ENCODE peak calls at places on chromosomes 6 and 20, in seven cellular contexts. One of them, this sample, is unnamed.

GRCh38 chr20:3751664-3752385 is 15.7 kb downstream of the ADISSP start:
- DNase-seq in HCT116: no peak
- DNase-seq in neural progenitor cell: peak; percentile 87
- DNase-seq in OCI-LY7: no peak
- DNase-seq in SK-N-SH: peak; percentile 56
- DNase-seq in GM23248: no peak
- DNase-seq in GM23338: peak; percentile 83
- DNase-seq in this sample: peak; percentile 63

GRCh38 chr20:19952392-19952791 is 64.8 kb upstream of the NAA20 start:
- DNase-seq in HCT116: no peak
- DNase-seq in neural progenitor cell: no peak
- DNase-seq in OCI-LY7: no peak
- DNase-seq in SK-N-SH: no peak
- DNase-seq in GM23248: no peak
- DNase-seq in GM23338: no peak
- DNase-seq in this sample: no peak

GRCh38 chr20:52800734-52801627 is 171.2 kb upstream of the TSHZ2 start:
- DNase-seq in HCT116: no peak
- DNase-seq in neural progenitor cell: no peak
- DNase-seq in OCI-LY7: no peak
- DNase-seq in SK-N-SH: peak; percentile 34
- DNase-seq in GM23248: peak; percentile 13
- DNase-seq in GM23338: no peak
- DNase-seq in this sample: no peak

GRCh38 chr20:13356087-13356486 is 135.0 kb downstream of the ISM1 start:
- DNase-seq in HCT116: no peak
- DNase-seq in neural progenitor cell: no peak
- DNase-seq in OCI-LY7: no peak
- DNase-seq in SK-N-SH: no peak
- DNase-seq in GM23248: no peak
- DNase-seq in GM23338: no peak
- DNase-seq in this sample: no peak

GRCh38 chr6:13355969-13356368 is 27.6 kb upstream of the TBC1D7 start:
- DNase-seq in HCT116: no peak
- DNase-seq in neural progenitor cell: no peak
- DNase-seq in OCI-LY7: peak; percentile 96
- DNase-seq in SK-N-SH: no peak
- DNase-seq in GM23248: no peak
- DNase-seq in GM23338: no peak
- DNase-seq in this sample: no peak

GRCh38 chr6:157148391-157149323 is 174.7 kb downstream of the TMEM242 start:
- DNase-seq in HCT116: peak; percentile 75
- DNase-seq in neural progenitor cell: no peak
- DNase-seq in OCI-LY7: no peak
- DNase-seq in SK-N-SH: peak; percentile 97
- DNase-seq in GM23248: peak; percentile 96
- DNase-seq in GM23338: no peak
- DNase-seq in this sample: no peak

GRCh38 chr6:142152731-142153130 is 5.7 kb downstream of the VTA1 start:
- DNase-seq in HCT116: no peak
- DNase-seq in neural progenitor cell: no peak
- DNase-seq in OCI-LY7: no peak
- DNase-seq in SK-N-SH: no peak
- DNase-seq in GM23248: peak; percentile 92
- DNase-seq in GM23338: no peak
- DNase-seq in this sample: no peak

GRCh38 chr6:165749163-165749562 is 86.1 kb upstream of the PDE10A start:
- DNase-seq in HCT116: no peak
- DNase-seq in neural progenitor cell: no peak
- DNase-seq in OCI-LY7: no peak
- DNase-seq in SK-N-SH: no peak
- DNase-seq in GM23248: no peak
- DNase-seq in GM23338: no peak
- DNase-seq in this sample: no peak

GRCh38 chr6:84967965-84968364 is 203.6 kb upstream of the TBX18 start:
- DNase-seq in HCT116: no peak
- DNase-seq in neural progenitor cell: no peak
- DNase-seq in OCI-LY7: no peak
- DNase-seq in SK-N-SH: no peak
- DNase-seq in GM23248: no peak
- DNase-seq in GM23338: peak; percentile 35
- DNase-seq in this sample: no peak

GRCh38 chr6:151325075-151326050 is 66.0 kb downstream of the ZBTB2 start:
- DNase-seq in HCT116: peak; percentile 78
- DNase-seq in neural progenitor cell: peak; percentile 68
- DNase-seq in OCI-LY7: no peak
- DNase-seq in SK-N-SH: peak; percentile 80
- DNase-seq in GM23248: peak; percentile 87
- DNase-seq in GM23338: peak; percentile 75
- DNase-seq in this sample: peak; percentile 64

GRCh38 chr20:61170921-61171320 is 81.1 kb upstream of the CDH4 start:
- DNase-seq in HCT116: no peak
- DNase-seq in neural progenitor cell: no peak
- DNase-seq in OCI-LY7: no peak
- DNase-seq in SK-N-SH: no peak
- DNase-seq in GM23248: no peak
- DNase-seq in GM23338: no peak
- DNase-seq in this sample: no peak

GRCh38 chr6:167550936-167551633 is 226.2 kb downstream of the TTLL2 start:
- DNase-seq in HCT116: no peak
- DNase-seq in neural progenitor cell: no peak
- DNase-seq in OCI-LY7: no peak
- DNase-seq in SK-N-SH: no peak
- DNase-seq in GM23248: no peak
- DNase-seq in GM23338: no peak
- DNase-seq in this sample: peak; percentile 61

GRCh38 chr20:10648651-10649050 is 25.1 kb downstream of the JAG1 start:
- DNase-seq in HCT116: no peak
- DNase-seq in neural progenitor cell: no peak
- DNase-seq in OCI-LY7: no peak
- DNase-seq in SK-N-SH: no peak
- DNase-seq in GM23248: peak; percentile 66
- DNase-seq in GM23338: no peak
- DNase-seq in this sample: no peak

GRCh38 chr20:61123751-61124368 is 128.2 kb upstream of the CDH4 start:
- DNase-seq in HCT116: no peak
- DNase-seq in neural progenitor cell: no peak
- DNase-seq in OCI-LY7: no peak
- DNase-seq in SK-N-SH: no peak
- DNase-seq in GM23248: no peak
- DNase-seq in GM23338: no peak
- DNase-seq in this sample: no peak

GRCh38 chr20:14879020-14879697 is 541.7 kb upstream of the FLRT3 start:
- DNase-seq in HCT116: peak; percentile 77
- DNase-seq in neural progenitor cell: no peak
- DNase-seq in OCI-LY7: no peak
- DNase-seq in SK-N-SH: no peak
- DNase-seq in GM23248: peak; percentile 95
- DNase-seq in GM23338: no peak
- DNase-seq in this sample: peak; percentile 13

GRCh38 chr20:8519887-8520286 is 387.8 kb downstream of the PLCB1 start:
- DNase-seq in HCT116: no peak
- DNase-seq in neural progenitor cell: no peak
- DNase-seq in OCI-LY7: no peak
- DNase-seq in SK-N-SH: no peak
- DNase-seq in GM23248: no peak
- DNase-seq in GM23338: no peak
- DNase-seq in this sample: no peak

GRCh38 chr6:41374618-41375590 is 39.5 kb downstream of the NCR2 start:
- DNase-seq in HCT116: no peak
- DNase-seq in neural progenitor cell: peak; percentile 65
- DNase-seq in OCI-LY7: no peak
- DNase-seq in SK-N-SH: peak; percentile 40
- DNase-seq in GM23248: peak; percentile 7
- DNase-seq in GM23338: peak; percentile 71
- DNase-seq in this sample: peak; percentile 30

GRCh38 chr6:27237089-27237723 is 10.3 kb upstream of the PRSS16 start:
- DNase-seq in HCT116: peak; percentile 67
- DNase-seq in neural progenitor cell: peak; percentile 59
- DNase-seq in OCI-LY7: peak; percentile 6
- DNase-seq in SK-N-SH: no peak
- DNase-seq in GM23248: peak; percentile 62
- DNase-seq in GM23338: peak; percentile 83
- DNase-seq in this sample: peak; percentile 44

GRCh38 chr6:150721411-150722266 is 122.0 kb downstream of the PLEKHG1 start:
- DNase-seq in HCT116: no peak
- DNase-seq in neural progenitor cell: no peak
- DNase-seq in OCI-LY7: no peak
- DNase-seq in SK-N-SH: no peak
- DNase-seq in GM23248: no peak
- DNase-seq in GM23338: no peak
- DNase-seq in this sample: no peak

DNA sequence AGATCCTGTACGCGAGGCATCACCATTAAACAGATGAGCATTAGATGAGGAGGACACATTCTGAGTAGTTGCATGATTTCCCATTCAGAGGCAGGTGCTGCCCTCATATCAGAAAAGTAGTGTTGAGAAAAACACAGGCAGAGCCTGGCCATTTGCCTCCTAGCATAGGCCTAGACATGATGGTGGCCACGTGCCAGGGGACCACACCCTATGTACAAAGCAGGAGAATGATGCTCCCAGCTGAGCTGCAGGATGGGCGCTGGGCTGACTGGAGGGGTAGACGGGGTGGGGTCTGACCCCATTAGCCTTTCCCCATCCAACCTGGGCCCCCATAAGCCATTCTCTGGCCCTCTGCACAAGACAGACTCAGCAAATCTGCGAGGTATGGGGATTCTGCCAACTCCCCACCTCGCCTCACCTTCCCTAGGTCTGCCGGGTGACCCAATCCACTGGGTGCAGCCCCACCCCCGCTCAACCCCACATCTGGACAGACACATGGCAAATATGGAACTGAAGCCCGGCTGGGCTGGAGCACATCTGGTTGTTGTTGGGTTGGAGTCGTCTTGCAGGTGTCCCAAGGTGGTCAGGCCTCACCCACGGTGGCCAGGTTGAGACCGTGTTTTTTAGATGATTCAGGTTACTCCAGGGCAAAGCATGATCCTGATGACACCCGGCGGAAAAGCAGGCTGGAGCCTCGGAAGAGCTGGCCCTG is 13.9 kb downstream of the PI16 start:
- DNase-seq in HCT116: no peak
- DNase-seq in neural progenitor cell: no peak
- DNase-seq in OCI-LY7: no peak
- DNase-seq in SK-N-SH: no peak
- DNase-seq in GM23248: peak; percentile 64
- DNase-seq in GM23338: no peak
- DNase-seq in this sample: no peak
- TF ChIP-seq EZH2phosphoT487 in HCT116: no peak
- TF ChIP-seq EZH2phosphoT487 in neural progenitor cell: no peak
- TF ChIP-seq EZH2phosphoT487 in OCI-LY7: no peak
- TF ChIP-seq EZH2phosphoT487 in SK-N-SH: no peak
- TF ChIP-seq EZH2phosphoT487 in GM23248: no peak
- TF ChIP-seq EZH2phosphoT487 in GM23338: no peak
- TF ChIP-seq EZH2phosphoT487 in this sample: no peak

DNA sequence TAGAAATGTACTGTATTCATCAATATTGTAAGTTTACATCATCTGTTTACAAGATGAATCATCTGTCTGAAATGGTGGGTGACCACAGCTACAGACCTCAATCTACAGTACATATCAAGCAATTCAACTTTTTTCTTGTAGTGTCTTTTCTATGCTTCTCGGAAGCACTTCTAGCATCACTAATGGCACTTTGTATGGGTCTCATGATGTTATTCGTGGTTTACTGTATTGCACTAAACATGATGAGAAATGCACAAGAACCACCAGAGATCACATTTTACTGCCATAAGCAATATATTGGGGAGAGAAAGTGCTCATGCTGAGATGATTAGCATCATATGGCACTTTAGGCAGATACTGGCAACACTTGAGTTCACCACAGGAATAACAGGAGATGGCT is 15.4 kb upstream of the BTBD3 start:
- DNase-seq in HCT116: no peak
- DNase-seq in neural progenitor cell: no peak
- DNase-seq in OCI-LY7: no peak
- DNase-seq in SK-N-SH: no peak
- DNase-seq in GM23248: peak; percentile 53
- DNase-seq in GM23338: no peak
- DNase-seq in this sample: no peak
- H3K27ac ChIP-seq in HCT116: no peak overlapping the region
- H3K27ac ChIP-seq in neural progenitor cell: no peak overlapping the region
- H3K27ac ChIP-seq in OCI-LY7: no peak overlapping the region
- H3K27ac ChIP-seq in SK-N-SH: peak overlapping the region; percentile 51
- H3K27ac ChIP-seq in GM23248: peak overlapping the region; percentile 32
- H3K27ac ChIP-seq in GM23338: no peak overlapping the region
- H3K27ac ChIP-seq in this sample: no peak overlapping the region

GRCh38 chr20:36528176-36528874 is 13.0 kb upstream of the MYL9 start:
- DNase-seq in HCT116: no peak
- DNase-seq in neural progenitor cell: no peak
- DNase-seq in OCI-LY7: no peak
- DNase-seq in SK-N-SH: no peak
- DNase-seq in GM23248: no peak
- DNase-seq in GM23338: no peak
- DNase-seq in this sample: no peak

GRCh38 chr20:36527331-36528125 is 13.8 kb upstream of the MYL9 start:
- DNase-seq in HCT116: no peak
- DNase-seq in neural progenitor cell: no peak
- DNase-seq in OCI-LY7: no peak
- DNase-seq in SK-N-SH: no peak
- DNase-seq in GM23248: no peak
- DNase-seq in GM23338: no peak
- DNase-seq in this sample: no peak

GRCh38 chr20:36532822-36533221 is 8.5 kb upstream of the MYL9 start:
- DNase-seq in HCT116: no peak
- DNase-seq in neural progenitor cell: no peak
- DNase-seq in OCI-LY7: no peak
- DNase-seq in SK-N-SH: no peak
- DNase-seq in GM23248: no peak
- DNase-seq in GM23338: no peak
- DNase-seq in this sample: no peak

GRCh38 chr20:36528875-36529425 is 12.4 kb upstream of the MYL9 start:
- DNase-seq in HCT116: no peak
- DNase-seq in neural progenitor cell: no peak
- DNase-seq in OCI-LY7: no peak
- DNase-seq in SK-N-SH: no peak
- DNase-seq in GM23248: no peak
- DNase-seq in GM23338: no peak
- DNase-seq in this sample: no peak

DNA sequence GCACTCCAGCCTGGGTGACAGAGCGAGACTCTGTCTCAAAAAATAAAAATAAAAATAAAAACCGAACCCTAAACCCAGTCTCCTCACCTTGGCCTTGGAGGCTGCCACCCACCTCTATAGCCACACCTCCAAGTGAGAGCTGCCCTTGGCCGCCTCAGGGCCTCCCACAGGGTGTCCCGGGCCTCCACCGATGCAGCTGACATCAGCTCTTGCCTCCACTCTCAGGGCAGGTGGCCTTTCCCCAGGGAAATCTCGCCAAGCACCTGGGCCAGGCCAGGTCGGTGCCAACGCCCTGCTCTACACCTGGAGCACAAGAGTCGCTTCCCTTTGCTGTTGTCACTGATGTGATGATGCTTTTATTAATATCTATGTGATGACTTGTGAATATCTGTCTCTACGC is 8.9 kb upstream of the MYL9 start:
- DNase-seq in HCT116: no peak
- DNase-seq in neural progenitor cell: no peak
- DNase-seq in OCI-LY7: peak; percentile 24
- DNase-seq in SK-N-SH: no peak
- DNase-seq in GM23248: no peak
- DNase-seq in GM23338: no peak
- DNase-seq in this sample: no peak
- TF ChIP-seq EZH2phosphoT487 in HCT116: no peak
- TF ChIP-seq EZH2phosphoT487 in neural progenitor cell: no peak
- TF ChIP-seq EZH2phosphoT487 in OCI-LY7: no peak
- TF ChIP-seq EZH2phosphoT487 in SK-N-SH: no peak
- TF ChIP-seq EZH2phosphoT487 in GM23248: no peak
- TF ChIP-seq EZH2phosphoT487 in GM23338: no peak
- TF ChIP-seq EZH2phosphoT487 in this sample: no peak

GRCh38 chr20:57702091-57702490 is 7.7 kb downstream of the PMEPA1 start:
- DNase-seq in HCT116: no peak
- DNase-seq in neural progenitor cell: no peak
- DNase-seq in OCI-LY7: no peak
- DNase-seq in SK-N-SH: no peak
- DNase-seq in GM23248: no peak
- DNase-seq in GM23338: no peak
- DNase-seq in this sample: no peak
- H3K27ac ChIP-seq in HCT116: no peak overlapping the region
- H3K27ac ChIP-seq in neural progenitor cell: no peak overlapping the region
- H3K27ac ChIP-seq in OCI-LY7: no peak overlapping the region
- H3K27ac ChIP-seq in SK-N-SH: no peak overlapping the region
- H3K27ac ChIP-seq in GM23248: no peak overlapping the region
- H3K27ac ChIP-seq in GM23338: no peak overlapping the region
- H3K27ac ChIP-seq in this sample: no peak overlapping the region